ENCODE peak calls at places on chromosomes 3 and 15, in four cellular contexts. X is fibroblast of the aortic adventitia, D is breast epithelium, A is RPMI8226. Q is an unnamed sample.

GRCh38 chr3:126459111-126459762 is 16.5 kb downstream of the ZXDC start:
- DNase-seq in D (no peak), X (no peak), A (no peak), Q (no peak)

GRCh38 chr3:55675478-55675877 is 188.4 kb upstream of the WNT5A start:
- DNase-seq in D (no peak), X (no peak), A (no peak), Q (no peak)

GRCh38 chr15:71802770-71803169 is 7.6 kb upstream of the NR2E3 start:
- DNase-seq in A (peak; percentile 81), X (no peak), D (no peak), Q (no peak)

GRCh38 chr3:133883657-133884546 is 11.8 kb downstream of the RAB6B start:
- DNase-seq in A (no peak), X (no peak), D (peak; percentile 10), Q (no peak)

GRCh38 chr3:13011369-13012227 is 61.6 kb downstream of the IQSEC1 start:
- DNase-seq in A (peak; percentile 79), D (no peak), X (no peak), Q (no peak)

GRCh38 chr15:68589783-68590710 is 11.3 kb downstream of the CORO2B start:
- DNase-seq in D (no peak), A (no peak), X (peak; percentile 52), Q (peak; percentile 59)

GRCh38 chr3:187952849-187953248 is 201.1 kb upstream of the LPP start:
- DNase-seq in X (no peak), A (no peak), D (no peak), Q (no peak)

GRCh38 chr3:12294885-12295580 is 6.2 kb downstream of the PPARG start:
- DNase-seq in D (no peak), A (no peak), X (peak; percentile 77), Q (no peak)

GRCh38 chr3:13506680-13507079 is 26.6 kb downstream of the HDAC11 start:
- DNase-seq in D (no peak), A (no peak), X (no peak), Q (no peak)

GRCh38 chr15:49187537-49188245 is 17.6 kb downstream of the GALK2 start:
- DNase-seq in X (peak; percentile 22), A (no peak), D (no peak), Q (no peak)

GRCh38 chr3:188915137-188915536 is 256.6 kb upstream of the TPRG1 start:
- DNase-seq in A (no peak), X (peak; percentile 78), D (no peak), Q (no peak)

GRCh38 chr15:59299919-59300617 is 72.6 kb downstream of the MYO1E start:
- DNase-seq in A (peak; percentile 95), X (peak; percentile 97), D (peak; percentile 80), Q (no peak)

GRCh38 chr3:79515072-79515471 is 252.7 kb downstream of the ROBO1 start:
- DNase-seq in D (peak; percentile 35), X (peak; percentile 77), A (no peak), Q (peak; percentile 50)

GRCh38 chr3:194682651-194683310 is 2.9 kb upstream of the FAM43A start:
- DNase-seq in X (peak; percentile 92), D (peak; percentile 89), A (peak; percentile 87), Q (peak; percentile 81)

GRCh38 chr15:61063875-61064320 is 165.2 kb downstream of the RORA start:
- DNase-seq in A (no peak), D (peak; percentile 45), X (no peak), Q (no peak)

GRCh38 chr3:108500728-108501127 is 9.7 kb downstream of the MYH15 start:
- DNase-seq in X (no peak), D (no peak), A (no peak), Q (no peak)

GRCh38 chr3:112486811-112487505 is 12.3 kb downstream of the BTLA start:
- DNase-seq in X (no peak), A (no peak), D (no peak), Q (no peak)

GRCh38 chr3:182244222-182244971 is 532.7 kb downstream of the SOX2 start:
- DNase-seq in D (no peak), A (no peak), X (no peak), Q (peak; percentile 73)

GRCh38 chr3:38008191-38008701 is 17.7 kb downstream of the VILL start:
- DNase-seq in X (no peak), D (no peak), A (no peak), Q (no peak)

GRCh38 chr3:58102976-58103447 is 94.8 kb downstream of the FLNB start:
- DNase-seq in D (peak; percentile 67), X (peak; percentile 69), A (no peak), Q (no peak)

GRCh38 chr3:68334547-68334946 is 597.8 kb downstream of the TAFA4 start:
- DNase-seq in X (no peak), A (no peak), D (no peak), Q (no peak)

GRCh38 chr15:74301583-74302374 is 65.7 kb downstream of the CCDC33 start:
- DNase-seq in X (no peak), D (no peak), A (no peak), Q (no peak)

GRCh38 chr15:66795851-66796250 is 93.8 kb downstream of the SMAD6 start:
- DNase-seq in D (no peak), X (no peak), A (no peak), Q (no peak)

GRCh38 chr15:22968356-22968755 is 11.8 kb downstream of the CYFIP1 start:
- DNase-seq in X (peak; percentile 90), D (no peak), A (no peak), Q (no peak)

GRCh38 chr15:78565951-78566774 is 843 bp downstream of the CHRNA5 start:
- DNase-seq in A (no peak), X (peak; percentile 14), D (no peak), Q (no peak)